ENCODE peak calls at places on chromosomes 12 and 14, in four cellular contexts. One of them, this sample, is unnamed.
A peak's percentile ranks its signal among the peaks of the same experiment; 100 is the strongest.

GRCh38 chr14:63551338-63551737 is 8.2 kb upstream of the PPP2R5E start:
- DNase-seq in fibroblast of mammary gland: peak; percentile 78
- DNase-seq in spleen: no peak
- DNase-seq in right lobe of liver: no peak
- DNase-seq in this sample: no peak

GRCh38 chr12:1319215-1319614 is 275.2 kb downstream of the FBXL14 start:
- DNase-seq in right lobe of liver: no peak
- DNase-seq in spleen: no peak
- DNase-seq in fibroblast of mammary gland: peak; percentile 48
- DNase-seq in this sample: no peak

GRCh38 chr14:75259510-75259855 is 19.1 kb upstream of the FOS start:
- DNase-seq in spleen: no peak
- DNase-seq in fibroblast of mammary gland: peak; percentile 76
- DNase-seq in right lobe of liver: no peak
- DNase-seq in this sample: no peak

GRCh38 chr14:61444215-61444768 is 122.9 kb downstream of the PRKCH start:
- DNase-seq in fibroblast of mammary gland: no peak
- DNase-seq in right lobe of liver: no peak
- DNase-seq in spleen: peak; percentile 81
- DNase-seq in this sample: no peak

GRCh38 chr14:20662968-20663731 is 21.2 kb upstream of the RNASE4 start:
- DNase-seq in right lobe of liver: peak; percentile 75
- DNase-seq in fibroblast of mammary gland: peak; percentile 88
- DNase-seq in spleen: peak; percentile 90
- DNase-seq in this sample: no peak

GRCh38 chr14:68734231-68734732 is 58.6 kb downstream of the ZFP36L1 start:
- DNase-seq in spleen: peak; percentile 85
- DNase-seq in fibroblast of mammary gland: no peak
- DNase-seq in right lobe of liver: no peak
- DNase-seq in this sample: no peak

GRCh38 chr14:91372680-91373495 is 44.7 kb downstream of the CCDC88C start:
- DNase-seq in fibroblast of mammary gland: no peak
- DNase-seq in right lobe of liver: no peak
- DNase-seq in spleen: peak; percentile 84
- DNase-seq in this sample: no peak

GRCh38 chr12:122282066-122282465 is 15.8 kb upstream of the VPS33A start:
- DNase-seq in right lobe of liver: no peak
- DNase-seq in spleen: no peak
- DNase-seq in fibroblast of mammary gland: peak; percentile 76
- DNase-seq in this sample: no peak

GRCh38 chr12:92649511-92650227 is 53.1 kb upstream of the PLEKHG7 start:
- DNase-seq in fibroblast of mammary gland: peak; percentile 91
- DNase-seq in right lobe of liver: peak; percentile 70
- DNase-seq in spleen: no peak
- DNase-seq in this sample: no peak

GRCh38 chr12:48973084-48973483 is 1.5 kb upstream of the WNT10B start:
- DNase-seq in spleen: no peak
- DNase-seq in fibroblast of mammary gland: no peak
- DNase-seq in right lobe of liver: no peak
- DNase-seq in this sample: no peak

GRCh38 chr12:40325349-40325960 is 100.7 kb downstream of the LRRK2 start:
- DNase-seq in spleen: no peak
- DNase-seq in right lobe of liver: no peak
- DNase-seq in fibroblast of mammary gland: peak; percentile 26
- DNase-seq in this sample: no peak

GRCh38 chr14:64704743-64705405 is 650 bp downstream of the PLEKHG3 start:
- DNase-seq in fibroblast of mammary gland: no peak
- DNase-seq in right lobe of liver: no peak
- DNase-seq in spleen: peak; percentile 88
- DNase-seq in this sample: no peak

GRCh38 chr14:59265808-59266207 is 77.3 kb downstream of the DAAM1 start:
- DNase-seq in right lobe of liver: no peak
- DNase-seq in spleen: no peak
- DNase-seq in fibroblast of mammary gland: peak; percentile 60
- DNase-seq in this sample: no peak

GRCh38 chr12:114450511-114451300 is 44.8 kb upstream of the TBX5 start:
- DNase-seq in right lobe of liver: no peak
- DNase-seq in spleen: no peak
- DNase-seq in fibroblast of mammary gland: no peak
- DNase-seq in this sample: no peak

GRCh38 chr12:91926810-91927209 is 218.8 kb downstream of the BTG1 start:
- DNase-seq in fibroblast of mammary gland: peak; percentile 75
- DNase-seq in spleen: no peak
- DNase-seq in right lobe of liver: no peak
- DNase-seq in this sample: no peak

GRCh38 chr12:64679487-64679983 is 69.2 kb downstream of the RASSF3 start:
- DNase-seq in right lobe of liver: no peak
- DNase-seq in fibroblast of mammary gland: peak; percentile 80
- DNase-seq in spleen: peak; percentile 83
- DNase-seq in this sample: no peak

GRCh38 chr14:88729159-88729558 is 63.6 kb downstream of the EML5 start:
- DNase-seq in fibroblast of mammary gland: no peak
- DNase-seq in spleen: no peak
- DNase-seq in right lobe of liver: no peak
- DNase-seq in this sample: no peak
- TF ChIP-seq CTCF in fibroblast of mammary gland: peak; percentile 36
- TF ChIP-seq CTCF in spleen: no peak
- TF ChIP-seq CTCF in right lobe of liver: peak; percentile 23
- TF ChIP-seq CTCF in this sample: peak; percentile 68

DNA sequence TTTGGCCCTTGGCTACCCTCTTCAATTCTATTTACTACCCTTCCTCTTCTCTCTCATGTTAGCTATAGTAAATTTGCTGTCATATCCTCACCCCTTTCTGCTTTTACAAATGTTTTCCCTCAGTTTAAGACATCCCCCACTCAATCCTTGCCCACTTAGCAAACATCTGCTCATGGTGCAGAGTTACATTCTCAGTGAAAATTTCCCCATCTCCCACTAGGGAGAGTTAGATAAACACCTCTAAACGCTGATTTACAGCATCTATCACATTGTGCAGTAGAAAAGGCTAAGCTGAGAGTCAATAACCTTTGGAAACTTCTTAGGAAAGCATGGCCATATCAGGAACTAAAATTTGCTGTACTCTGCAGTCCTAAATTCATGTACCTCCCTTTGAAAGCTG is 69.0 kb downstream of the DENND5B start:
- DNase-seq in fibroblast of mammary gland: peak; percentile 30
- DNase-seq in right lobe of liver: no peak
- DNase-seq in spleen: no peak
- DNase-seq in this sample: no peak
- TF ChIP-seq CTCF in fibroblast of mammary gland: no peak
- TF ChIP-seq CTCF in right lobe of liver: no peak
- TF ChIP-seq CTCF in spleen: no peak
- TF ChIP-seq CTCF in this sample: no peak

GRCh38 chr12:18428416-18428815 is 167.1 kb downstream of the PIK3C2G start:
- DNase-seq in fibroblast of mammary gland: no peak
- DNase-seq in spleen: no peak
- DNase-seq in right lobe of liver: no peak
- DNase-seq in this sample: no peak

GRCh38 chr12:18432211-18432610 is 170.9 kb downstream of the PIK3C2G start:
- DNase-seq in right lobe of liver: no peak
- DNase-seq in spleen: no peak
- DNase-seq in fibroblast of mammary gland: no peak
- DNase-seq in this sample: no peak

GRCh38 chr12:18429366-18429765 is 168.0 kb downstream of the PIK3C2G start:
- DNase-seq in spleen: no peak
- DNase-seq in right lobe of liver: no peak
- DNase-seq in fibroblast of mammary gland: no peak
- DNase-seq in this sample: no peak

GRCh38 chr12:18431776-18432175 is 170.5 kb downstream of the PIK3C2G start:
- DNase-seq in spleen: no peak
- DNase-seq in right lobe of liver: no peak
- DNase-seq in fibroblast of mammary gland: no peak
- DNase-seq in this sample: no peak

DNA sequence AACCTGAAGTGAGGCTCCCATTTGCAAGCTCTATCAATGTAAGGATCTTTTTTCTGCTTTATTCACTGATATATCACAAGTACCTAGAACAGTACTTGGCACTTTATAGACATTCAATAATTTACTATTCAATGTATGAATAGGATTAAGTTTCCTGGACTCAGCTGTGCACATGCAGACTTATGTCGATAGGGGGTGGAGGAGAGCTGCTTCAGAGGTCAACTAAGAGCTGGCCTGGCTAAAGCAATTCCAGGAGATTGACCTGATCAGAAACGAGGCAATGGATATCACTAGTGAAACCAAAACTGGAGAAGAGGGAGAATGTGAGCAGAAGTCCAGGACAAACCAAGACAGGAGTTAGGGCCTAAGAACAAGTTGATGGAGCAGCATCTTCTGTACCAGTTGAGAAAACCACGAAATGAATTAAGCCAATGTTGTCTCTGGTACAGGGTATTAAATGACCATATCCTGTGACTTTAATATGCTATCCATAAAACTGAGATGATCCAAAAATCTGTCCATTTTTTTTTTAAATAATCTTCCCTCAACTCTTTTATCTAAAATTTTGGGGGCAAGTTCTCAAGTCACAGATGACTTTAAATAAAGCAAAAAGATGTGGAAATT is 169.2 kb downstream of the PIK3C2G start:
- DNase-seq in spleen: no peak
- DNase-seq in fibroblast of mammary gland: peak; percentile 71
- DNase-seq in right lobe of liver: peak; percentile 49
- DNase-seq in this sample: no peak
- TF ChIP-seq CTCF in spleen: peak; percentile 36
- TF ChIP-seq CTCF in fibroblast of mammary gland: peak; percentile 99
- TF ChIP-seq CTCF in right lobe of liver: peak; percentile 80
- TF ChIP-seq CTCF in this sample: peak; percentile 81

GRCh38 chr12:30695327-30696102 is at the start of gene IPO8:
- DNase-seq in fibroblast of mammary gland: peak; percentile 88
- DNase-seq in spleen: peak; percentile 97
- DNase-seq in right lobe of liver: peak; percentile 96
- DNase-seq in this sample: peak; percentile 96
- TF ChIP-seq CTCF in fibroblast of mammary gland: peak; percentile 15
- TF ChIP-seq CTCF in spleen: peak; percentile 28
- TF ChIP-seq CTCF in right lobe of liver: no peak
- TF ChIP-seq CTCF in this sample: peak; percentile 77

GRCh38 chr12:128583453-128583852 is 240.3 kb downstream of the SLC15A4 start:
- DNase-seq in spleen: no peak
- DNase-seq in fibroblast of mammary gland: no peak
- DNase-seq in right lobe of liver: no peak
- DNase-seq in this sample: no peak
- TF ChIP-seq CTCF in spleen: no peak
- TF ChIP-seq CTCF in fibroblast of mammary gland: no peak
- TF ChIP-seq CTCF in right lobe of liver: no peak
- TF ChIP-seq CTCF in this sample: no peak

DNA sequence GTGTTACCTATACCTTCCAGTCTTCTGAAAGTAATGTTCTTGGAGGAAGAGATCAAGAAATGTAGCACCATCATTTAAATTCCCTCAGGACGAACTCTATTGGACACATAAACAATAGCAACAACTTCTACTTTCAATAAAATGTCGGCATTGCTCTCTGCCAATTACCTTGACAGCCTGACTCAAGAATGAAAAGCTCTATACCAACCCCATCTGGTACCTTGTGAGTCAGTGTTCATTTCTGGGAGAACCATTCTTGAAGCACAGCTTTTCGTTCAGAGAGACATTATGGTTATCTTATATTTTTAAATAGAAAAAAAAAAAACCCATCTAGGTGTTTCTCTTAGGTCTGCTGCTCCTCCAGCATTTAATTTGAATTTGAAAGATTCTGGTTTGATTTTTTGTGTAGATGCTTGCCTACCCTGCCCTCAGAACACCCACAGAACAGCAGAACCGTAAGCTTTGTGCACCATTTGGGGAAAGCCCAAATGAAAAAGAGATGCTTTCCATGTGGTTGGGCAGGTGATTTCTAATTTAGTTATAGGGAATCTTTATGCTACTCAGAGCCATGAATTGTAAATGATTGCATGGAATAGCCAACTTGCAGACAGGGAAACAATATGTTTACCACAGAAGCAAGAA is 156.0 kb downstream of the SAMD4A start:
- DNase-seq in spleen: no peak
- DNase-seq in fibroblast of mammary gland: peak; percentile 41
- DNase-seq in right lobe of liver: no peak
- DNase-seq in this sample: no peak
- TF ChIP-seq CTCF in spleen: peak; percentile 19
- TF ChIP-seq CTCF in fibroblast of mammary gland: peak; percentile 28
- TF ChIP-seq CTCF in right lobe of liver: no peak
- TF ChIP-seq CTCF in this sample: peak; percentile 70

DNA sequence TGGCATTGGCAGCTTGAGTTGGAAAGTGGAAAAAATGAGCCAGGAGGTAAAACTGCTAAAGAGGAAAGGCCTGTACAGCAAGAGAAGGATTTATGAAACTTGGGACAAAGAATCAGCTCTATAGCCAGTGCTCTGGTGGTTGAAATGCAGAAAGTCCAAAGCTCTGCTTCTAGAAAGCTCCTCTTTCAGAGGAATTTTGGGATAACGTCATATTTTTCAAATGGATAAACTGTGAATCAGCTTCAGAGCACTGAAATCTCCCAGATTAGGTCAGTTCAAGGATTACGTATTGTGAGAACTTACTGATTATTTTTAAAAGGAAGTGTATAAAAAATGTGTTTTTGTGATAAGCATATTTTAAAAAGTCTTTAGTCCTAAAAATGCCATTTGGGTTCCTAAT is 203.1 kb upstream of the CNOT2 start:
- DNase-seq in right lobe of liver: no peak
- DNase-seq in fibroblast of mammary gland: peak; percentile 50
- DNase-seq in spleen: no peak
- DNase-seq in this sample: no peak
- TF ChIP-seq CTCF in right lobe of liver: no peak
- TF ChIP-seq CTCF in fibroblast of mammary gland: peak; percentile 1
- TF ChIP-seq CTCF in spleen: no peak
- TF ChIP-seq CTCF in this sample: peak; percentile 9

This sample was measured in chondrocyte.